ENCODE peak calls at places on chromosomes 2 and 18, in five cellular contexts. One of them, this sample, is unnamed.

GRCh38 chr2:53202063-53202462 is 565.5 kb upstream of the CHAC2 start:
- DNase-seq in NCI-H345: peak; percentile 18
- DNase-seq in Calu3: peak; percentile 56
- DNase-seq in iPS-NIHi11: peak; percentile 20
- DNase-seq in globus pallidus: no peak
- DNase-seq in this sample: peak; percentile 77

GRCh38 chr18:59907172-59907571 is 7.4 kb downstream of the PMAIP1 start:
- DNase-seq in NCI-H345: no peak
- DNase-seq in Calu3: no peak
- DNase-seq in iPS-NIHi11: no peak
- DNase-seq in globus pallidus: no peak
- DNase-seq in this sample: no peak

GRCh38 chr2:172087191-172087779 is 2.0 kb downstream of the DLX1 start:
- DNase-seq in NCI-H345: no peak
- DNase-seq in Calu3: no peak
- DNase-seq in iPS-NIHi11: peak; percentile 31
- DNase-seq in globus pallidus: no peak
- DNase-seq in this sample: no peak

GRCh38 chr2:164456599-164456998 is 164.7 kb downstream of the GRB14 start:
- DNase-seq in NCI-H345: peak; percentile 95
- DNase-seq in Calu3: no peak
- DNase-seq in iPS-NIHi11: no peak
- DNase-seq in globus pallidus: no peak
- DNase-seq in this sample: peak; percentile 48

GRCh38 chr2:110115291-110116032 is at the start of gene MALL:
- DNase-seq in NCI-H345: peak; percentile 75
- DNase-seq in Calu3: peak; percentile 82
- DNase-seq in iPS-NIHi11: peak; percentile 75
- DNase-seq in globus pallidus: no peak
- DNase-seq in this sample: peak; percentile 84

GRCh38 chr2:26561376-26561775 is 79.8 kb downstream of the CIB4 start:
- DNase-seq in NCI-H345: no peak
- DNase-seq in Calu3: no peak
- DNase-seq in iPS-NIHi11: no peak
- DNase-seq in globus pallidus: no peak
- DNase-seq in this sample: no peak

GRCh38 chr2:60054571-60055340 is 498.7 kb downstream of the BCL11A start:
- DNase-seq in NCI-H345: no peak
- DNase-seq in Calu3: no peak
- DNase-seq in iPS-NIHi11: no peak
- DNase-seq in globus pallidus: no peak
- DNase-seq in this sample: no peak

GRCh38 chr2:179031731-179032408 is 18.1 kb downstream of the CCDC141 start:
- DNase-seq in NCI-H345: no peak
- DNase-seq in Calu3: no peak
- DNase-seq in iPS-NIHi11: no peak
- DNase-seq in globus pallidus: no peak
- DNase-seq in this sample: no peak

GRCh38 chr18:26747131-26747475 is 118.4 kb downstream of the AQP4 start:
- DNase-seq in NCI-H345: no peak
- DNase-seq in Calu3: no peak
- DNase-seq in iPS-NIHi11: no peak
- DNase-seq in globus pallidus: no peak
- DNase-seq in this sample: no peak